ENCODE peak calls at places on chromosomes 1 and 21, in ten cellular contexts. W is fibroblast of lung; V is brain microvascular endothelial cell; H is substantia nigra; O is A172; P is OCI-M1; I is stimulated activated CD8-positive, alpha-beta memory T cell treated with anti-CD3 and anti-CD28 coated beads, Interleukin-4, amount 100 ng/mL, for 24 hours; F is T-helper 22 cell; Y is psoas muscle; Q is Peyer's patch. X is an unnamed sample.

GRCh38 chr21:41582298-41582840 is 74.4 kb upstream of the TMPRSS2 start:
- DNase-seq in W (no peak), F (no peak), Y (no peak), O (no peak), V (no peak), P (no peak), I (no peak), Q (peak; percentile 32), H (no peak), X (no peak)

GRCh38 chr21:36732761-36733160 is 33.8 kb downstream of the SIM2 start:
- DNase-seq in Q (peak; percentile 5), V (no peak), O (no peak), F (no peak), Y (no peak), P (no peak), H (no peak), I (no peak), W (no peak), X (no peak)

GRCh38 chr21:25934771-25935224 is 200.0 kb downstream of the GABPA start:
- DNase-seq in V (peak; percentile 90), H (no peak), P (no peak), I (no peak), W (peak; percentile 97), Y (peak; percentile 87), O (peak; percentile 97), Q (peak; percentile 60), F (no peak), X (no peak)

GRCh38 chr1:88773540-88774150 is 89.6 kb downstream of the PKN2 start:
- DNase-seq in V (peak; percentile 65), I (no peak), F (no peak), O (peak; percentile 76), P (peak; percentile 15), W (peak; percentile 46), Y (no peak), H (no peak), Q (peak; percentile 58), X (no peak)

GRCh38 chr1:201259476-201260235 is 23.6 kb upstream of the PKP1 start:
- DNase-seq in Y (no peak), H (no peak), P (no peak), I (no peak), O (no peak), V (peak; percentile 38), F (no peak), Q (no peak), W (peak; percentile 22), X (peak; percentile 6)

GRCh38 chr1:47205918-47206317 is 16.1 kb upstream of the PDZK1IP1 start:
- DNase-seq in F (no peak), Y (no peak), O (no peak), Q (no peak), W (no peak), V (no peak), H (no peak), I (no peak), P (no peak), X (no peak)

GRCh38 chr1:41486053-41486891 is 1.8 kb upstream of the EDN2 start:
- DNase-seq in Y (peak; percentile 29), P (peak; percentile 19), W (no peak), Q (no peak), O (peak; percentile 69), V (peak; percentile 62), F (no peak), I (no peak), H (no peak), X (no peak)

GRCh38 chr1:178470411-178470960 is 26.3 kb downstream of the CLEC20A start:
- DNase-seq in P (no peak), Q (peak; percentile 83), W (no peak), Y (no peak), H (no peak), F (no peak), I (no peak), V (no peak), O (no peak), X (no peak)

GRCh38 chr1:6495041-6495441 is 3.6 kb upstream of the PLEKHG5 start:
- DNase-seq in V (no peak), Q (no peak), W (no peak), Y (no peak), P (no peak), H (no peak), F (no peak), I (no peak), O (no peak), X (no peak)

GRCh38 chr1:184160236-184160635 is 108.7 kb downstream of the TSEN15 start:
- DNase-seq in Y (no peak), P (peak; percentile 19), F (no peak), W (peak; percentile 57), Q (no peak), H (no peak), O (no peak), I (peak; percentile 9), V (peak; percentile 75), X (peak; percentile 51)

GRCh38 chr1:234737915-234738314 is 127.9 kb upstream of the IRF2BP2 start:
- DNase-seq in I (no peak), Y (no peak), P (no peak), V (no peak), H (no peak), W (no peak), F (no peak), Q (no peak), O (no peak), X (no peak)

GRCh38 chr1:56424744-56425493 is 154.4 kb downstream of the PLPP3 start:
- DNase-seq in Q (peak; percentile 70), V (peak; percentile 70), W (peak; percentile 62), F (no peak), I (no peak), P (no peak), O (peak; percentile 48), Y (peak; percentile 92), H (no peak), X (no peak)

GRCh38 chr21:44681861-44682579 is at the start of gene KRTAP12-1:
- DNase-seq in Y (no peak), Q (no peak), V (no peak), O (no peak), F (no peak), W (no peak), I (no peak), H (no peak), P (no peak), X (no peak)

GRCh38 chr1:193181985-193182384 is 4.4 kb downstream of the B3GALT2 start:
- DNase-seq in Y (no peak), Q (no peak), F (no peak), V (peak; percentile 18), W (peak; percentile 29), O (no peak), I (no peak), P (no peak), H (no peak), X (no peak)

GRCh38 chr1:201061049-201061448 is 37.5 kb upstream of the KIF21B start:
- DNase-seq in I (no peak), P (no peak), V (no peak), Q (no peak), F (no peak), W (no peak), Y (peak; percentile 70), H (no peak), O (no peak), X (no peak)

GRCh38 chr1:54355931-54356679 is 50.1 kb downstream of the SSBP3 start:
- DNase-seq in I (no peak), Y (no peak), O (no peak), F (no peak), Q (no peak), H (peak; percentile 17), W (no peak), V (no peak), P (peak; percentile 92), X (no peak)